ENCODE peak calls at places on chromosome 11, in four cellular contexts. I is upper lobe of right lung, H is transverse colon, W is body of pancreas. P is an unnamed sample. For H3K27me3 and H3K36me3, the result is how much of the 10 kb centered on the place peaks cover.

GRCh38 chr11:6357222-6357621 is 33.1 kb upstream of the SMPD1 start:
- DNase-seq in W (peak), H (peak), I (no peak), P (peak)

GRCh38 chr11:129223260-129223659 is 31.1 kb upstream of the ARHGAP32 start:
- DNase-seq in W (no peak), H (no peak), I (no peak), P (no peak)

GRCh38 chr11:40306938-40307548 is 1152.4 kb downstream of the LRRC4C start:
- DNase-seq in H (no peak), I (no peak), W (no peak), P (no peak)

GRCh38 chr11:128687321-128687720 is 6.6 kb upstream of the FLI1 start:
- DNase-seq in I (peak), H (peak), W (peak), P (no peak)

GRCh38 chr11:76653674-76654309 is 16.8 kb downstream of the LRRC32 start:
- DNase-seq in I (no peak), W (peak), H (peak), P (no peak)

GRCh38 chr11:82384308-82384707 is 349.4 kb downstream of the FAM181B start:
- DNase-seq in I (no peak), H (no peak), W (no peak), P (no peak)

GRCh38 chr11:48043998-48044512 is 63.7 kb downstream of the PTPRJ start:
- DNase-seq in H (no peak), I (peak), W (no peak), P (no peak)

GRCh38 chr11:93537767-93538261 is 5.4 kb downstream of the SMCO4 start:
- DNase-seq in I (peak), H (no peak), W (peak), P (no peak)

GRCh38 chr11:78350101-78350645 is 67.4 kb downstream of the GAB2 start:
- DNase-seq in I (no peak), W (no peak), H (peak), P (no peak)

GRCh38 chr11:127628463-127628785 is 627.9 kb upstream of the KIRREL3 start:
- DNase-seq in W (no peak), I (no peak), H (no peak), P (no peak)

GRCh38 chr11:74683279-74683871 is 47.9 kb downstream of the CHRDL2 start:
- DNase-seq in I (peak), W (no peak), H (peak), P (peak)

GRCh38 chr11:111446404-111447152 is 65.6 kb downstream of the BTG4 start:
- DNase-seq in H (peak), W (peak), I (peak), P (peak)

GRCh38 chr11:130763087-130763980 is 152.9 kb downstream of the SNX19 start:
- DNase-seq in H (no peak), I (no peak), W (no peak), P (no peak)

GRCh38 chr11:46216040-46216764 is 61.3 kb upstream of the CREB3L1 start:
- DNase-seq in W (peak), H (no peak), I (no peak), P (no peak)
- H3K4me3 ChIP-seq in W (no peak), H (peak), I (peak), P (no peak)

GRCh38 chr11:69787457-69787856 is 12.3 kb upstream of the FGF4 start:
- DNase-seq in W (no peak), H (no peak), I (no peak), P (no peak)

GRCh38 chr11:69787906-69788305 is 12.8 kb upstream of the FGF4 start:
- DNase-seq in W (no peak), H (no peak), I (no peak), P (no peak)

GRCh38 chr11:69792611-69793010 is 17.5 kb upstream of the FGF4 start:
- DNase-seq in I (no peak), H (no peak), W (no peak), P (no peak)

GRCh38 chr11:69788956-69789355 is 13.8 kb upstream of the FGF4 start:
- DNase-seq in H (no peak), I (no peak), W (no peak), P (no peak)

DNA sequence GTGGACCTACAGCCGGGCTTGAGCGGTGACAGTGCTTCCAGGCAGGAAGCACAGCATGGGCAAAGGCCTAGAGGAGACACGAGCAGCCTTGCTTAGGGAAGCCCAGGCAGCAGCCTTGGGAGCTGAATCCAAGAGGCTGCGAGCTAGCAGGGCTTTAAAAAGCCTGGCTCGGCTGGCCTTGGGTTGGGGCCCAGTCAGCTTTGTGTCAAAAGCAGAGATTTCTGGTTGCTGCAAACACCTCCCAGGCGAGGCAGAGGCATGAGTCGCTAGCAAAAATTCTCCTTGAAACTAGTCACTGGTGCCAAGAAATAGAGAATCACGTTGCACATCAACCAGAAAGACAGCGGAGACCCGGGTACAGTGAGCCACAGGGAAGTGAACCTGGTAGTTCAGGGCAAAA is 16.1 kb upstream of the FGF4 start:
- DNase-seq in W (no peak), H (no peak), I (no peak), P (no peak)
- H3K27me3 ChIP-seq in W (under half), H (under half), I (under half), P (under half)

GRCh38 chr11:43691806-43692205 is 11.3 kb downstream of the HSD17B12 start:
- DNase-seq in I (no peak), W (no peak), H (no peak), P (no peak)
- H3K36me3 ChIP-seq in I (under half), W (under half), H (under half), P (under half)

GRCh38 chr11:9310485-9310884 is 3.9 kb downstream of the TMEM41B start:
- DNase-seq in H (no peak), W (no peak), I (no peak), P (no peak)
- H3K4me3 ChIP-seq in H (no peak), W (no peak), I (no peak), P (no peak)

GRCh38 chr11:31823372-31824371 is 12.6 kb upstream of the PAX6 start:
- DNase-seq in W (no peak), H (no peak), I (no peak), P (no peak)
- H3K27me3 ChIP-seq in W (under half), H (half or more), I (half or more), P (half or more)

GRCh38 chr11:64261556-64262080 is 10.3 kb downstream of the PLCB3 start:
- DNase-seq in W (no peak), H (no peak), I (no peak), P (no peak)

GRCh38 chr11:64262271-64263002 is 11.1 kb downstream of the PLCB3 start:
- DNase-seq in I (peak), W (no peak), H (no peak), P (no peak)

GRCh38 chr11:64263947-64264317 is 12.6 kb downstream of the PLCB3 start:
- DNase-seq in W (no peak), H (no peak), I (no peak), P (no peak)

GRCh38 chr11:64264371-64264852 is 13.1 kb downstream of the PLCB3 start:
- DNase-seq in I (no peak), H (no peak), W (no peak), P (peak)

DNA sequence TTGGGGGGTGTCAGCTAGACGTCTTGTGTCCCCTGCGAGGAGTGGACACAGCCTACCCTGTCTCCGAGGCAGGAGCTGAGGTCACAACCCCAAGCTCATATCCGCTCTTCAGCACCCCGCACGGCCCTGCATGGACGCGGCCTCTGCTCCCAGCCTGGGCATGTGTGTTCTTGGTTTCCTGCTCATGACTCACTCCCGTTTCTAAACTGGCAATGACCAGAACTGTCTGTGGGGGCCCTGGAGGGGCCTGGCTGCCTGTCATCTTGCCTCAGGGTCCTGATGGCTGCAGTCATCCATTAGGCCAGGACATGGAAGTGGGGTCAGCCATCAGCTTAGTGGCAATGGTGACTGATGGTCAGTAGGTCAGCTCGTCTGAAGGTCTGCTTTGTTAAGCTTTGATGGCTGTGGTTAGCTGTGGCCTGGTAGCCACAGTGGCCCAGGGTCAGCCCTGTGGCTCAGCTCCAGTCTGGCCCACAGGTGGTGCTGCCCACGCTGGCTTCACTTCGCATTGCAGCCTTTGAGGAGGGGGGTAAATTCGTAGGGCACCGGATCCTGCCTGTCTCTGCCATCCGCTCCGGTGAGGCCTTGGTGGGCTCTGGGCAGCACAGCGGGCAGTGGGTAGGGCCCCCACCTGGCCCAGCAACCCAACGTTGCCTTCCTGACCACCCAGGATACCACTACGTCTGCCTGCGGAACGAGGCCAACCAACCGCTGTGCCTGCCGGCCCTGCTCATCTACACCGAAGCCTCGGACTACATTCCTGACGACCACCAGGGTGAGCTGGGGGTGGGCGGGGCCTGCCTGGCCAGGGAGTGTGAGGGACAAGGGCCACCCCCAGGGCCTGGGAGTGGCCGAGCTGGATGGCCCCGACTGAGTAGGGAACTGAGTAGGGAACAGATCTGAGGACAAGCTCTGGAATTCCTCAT is 12.0 kb downstream of the PLCB3 start:
- DNase-seq in H (no peak), W (no peak), I (peak), P (no peak)
- H3K36me3 ChIP-seq in H (under half), W (under half), I (half or more), P (under half)

GRCh38 chr11:114157476-114158050 is 98.1 kb downstream of the ZBTB16 start:
- DNase-seq in H (no peak), I (no peak), W (no peak), P (no peak)

GRCh38 chr11:114159320-114159719 is 99.8 kb downstream of the ZBTB16 start:
- DNase-seq in W (no peak), I (no peak), H (no peak), P (no peak)

GRCh38 chr11:114160884-114161283 is 101.4 kb downstream of the ZBTB16 start:
- DNase-seq in I (no peak), H (no peak), W (no peak), P (no peak)

GRCh38 chr11:114159802-114160588 is 100.5 kb downstream of the ZBTB16 start:
- DNase-seq in W (peak), H (peak), I (peak), P (peak)

DNA sequence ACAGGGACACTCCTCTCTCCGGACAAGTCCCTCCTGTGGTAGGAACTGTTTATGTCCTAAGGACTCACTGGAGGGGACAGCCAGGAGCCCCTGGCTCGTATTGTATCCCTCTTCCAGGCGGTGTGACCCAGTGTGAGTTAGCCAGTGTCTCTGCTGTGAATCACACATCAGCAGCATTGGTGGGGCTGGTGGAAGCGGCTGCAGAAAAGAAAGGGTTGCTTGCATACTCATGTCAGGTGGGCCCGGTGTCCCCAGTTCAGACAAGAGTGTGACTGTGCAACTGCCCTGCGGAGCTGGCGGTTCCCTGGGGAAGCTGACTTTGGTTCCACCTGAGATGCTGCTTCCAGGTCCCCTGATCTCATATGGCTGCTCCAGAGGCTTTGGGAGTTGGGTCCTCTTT is 99.4 kb downstream of the ZBTB16 start:
- DNase-seq in W (no peak), I (no peak), H (no peak), P (no peak)
- H3K4me3 ChIP-seq in W (no peak), I (no peak), H (no peak), P (no peak)

GRCh38 chr11:14384338-14384737 is 25.4 kb upstream of the RRAS2 start:
- DNase-seq in W (no peak), I (no peak), H (no peak), P (no peak)

GRCh38 chr11:14381968-14382367 is 23.0 kb upstream of the RRAS2 start:
- DNase-seq in I (no peak), W (no peak), H (no peak), P (no peak)

GRCh38 chr11:14380125-14380936 is 21.3 kb upstream of the RRAS2 start:
- DNase-seq in W (no peak), I (no peak), H (no peak), P (no peak)

GRCh38 chr11:14378171-14378570 is 19.2 kb upstream of the RRAS2 start:
- DNase-seq in I (no peak), H (no peak), W (no peak), P (no peak)

DNA sequence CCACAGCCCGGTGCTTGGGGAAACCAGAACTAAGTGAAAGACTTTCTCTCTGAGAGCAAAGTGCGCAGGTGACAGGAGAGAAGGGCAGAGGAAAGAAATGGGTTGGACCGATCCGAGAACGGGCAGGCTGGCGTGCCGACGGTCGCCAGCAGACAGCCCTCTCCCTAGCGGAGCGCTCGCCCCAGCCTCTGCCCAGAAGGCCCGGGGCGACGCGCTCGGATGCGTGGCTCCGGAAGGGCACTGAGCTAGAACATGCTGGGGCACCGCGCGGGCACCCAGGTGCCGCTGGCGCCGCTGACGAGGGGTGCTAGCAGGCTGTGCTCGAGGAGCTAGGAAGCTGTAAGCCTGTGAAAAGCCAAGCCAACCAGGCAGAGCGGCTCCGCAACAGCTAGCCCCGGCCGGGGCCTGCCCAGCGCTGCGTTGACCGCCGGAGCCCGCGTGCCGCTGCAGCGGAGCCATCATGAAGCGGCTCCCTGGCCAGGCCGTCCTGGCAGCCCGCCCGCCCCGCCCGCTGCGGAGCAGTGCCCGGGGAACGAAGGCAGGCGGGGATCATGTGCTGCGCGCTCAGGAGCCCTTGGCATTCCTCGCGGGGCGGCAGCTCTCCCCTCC is 22.1 kb upstream of the RRAS2 start:
- DNase-seq in I (peak), W (peak), H (peak), P (peak)
- H3K27me3 ChIP-seq in I (under half), W (under half), H (under half), P (under half)

P was measured in BE2C.